ENCODE peak calls at places on chromosomes 2 and 18, in ten cellular contexts. R is activated effector memory CD4-positive, alpha-beta T cell treated with anti-CD3 and anti-CD28 coated beads, Interleukin-2, amount 50 U/mL, for 16 hours; E is fibroblast of gingiva; P is NCI-H1417; V is GDM1; G is KBM-7; Q is amniotic stem cell; U is PC-3; Y is Ammon's horn; M is sigmoid colon. W is an unnamed sample.

GRCh38 chr2:238635637-238636036 is 208.9 kb downstream of the ASB1 start:
- DNase-seq in R (no peak), E (peak), P (no peak), V (no peak), G (no peak), Q (no peak), U (no peak), Y (no peak), M (peak), W (no peak)

GRCh38 chr18:59779979-59780378 is 82.8 kb upstream of the CCBE1 start:
- DNase-seq in R (no peak), E (peak), P (no peak), V (no peak), G (no peak), Q (peak), U (peak), Y (no peak), M (no peak), W (no peak)

GRCh38 chr2:85053802-85054201 is 79.4 kb upstream of the TCF7L1 start:
- DNase-seq in R (no peak), E (no peak), P (no peak), V (no peak), G (no peak), Q (peak), U (peak), Y (no peak), M (no peak), W (no peak)

GRCh38 chr2:108323619-108324018 is 34.9 kb downstream of the SULT1C2 start:
- DNase-seq in R (no peak), E (no peak), P (no peak), V (no peak), G (no peak), Q (no peak), U (peak), Y (no peak), M (no peak), W (no peak)

GRCh38 chr2:212073360-212073759 is 465.2 kb downstream of the ERBB4 start:
- DNase-seq in R (no peak), E (no peak), P (peak), V (no peak), G (no peak), Q (no peak), U (peak), Y (no peak), M (no peak), W (no peak)

GRCh38 chr2:219385958-219386520 is 1.7 kb downstream of the DNPEP start:
- DNase-seq in R (no peak), E (no peak), P (no peak), V (no peak), G (no peak), Q (no peak), U (no peak), Y (no peak), M (no peak), W (no peak)

GRCh38 chr2:126874961-126875360 is 23.7 kb upstream of the TEX51 start:
- DNase-seq in R (no peak), E (no peak), P (no peak), V (no peak), G (no peak), Q (no peak), U (no peak), Y (no peak), M (no peak), W (no peak)

GRCh38 chr2:162317910-162318279 is 589 bp downstream of the IFIH1 start:
- DNase-seq in R (peak), E (peak), P (no peak), V (no peak), G (peak), Q (no peak), U (peak), Y (no peak), M (no peak), W (peak)

GRCh38 chr18:10041180-10041579 is 127.4 kb downstream of the VAPA start:
- DNase-seq in R (no peak), E (peak), P (no peak), V (no peak), G (no peak), Q (no peak), U (no peak), Y (no peak), M (peak), W (peak)